ENCODE peak calls at places on chromosomes 11 and 22, in seven cellular contexts. F is HTR-8/SVneo, Y is nephron progenitor cell, O is ACHN, A is myocyte, B is epithelial cell of esophagus, W is SW 1271. L is an unnamed sample.

GRCh38 chr11:11567862-11568650 is 53.7 kb downstream of the GALNT18 start:
- DNase-seq in O (no peak), Y (no peak), F (no peak), B (peak), W (no peak), A (no peak), L (no peak)

GRCh38 chr11:10452211-10452767 is 2.8 kb upstream of the AMPD3 start:
- DNase-seq in Y (no peak), F (no peak), A (no peak), B (peak), W (no peak), O (no peak), L (no peak)

GRCh38 chr11:87030458-87031054 is 7.2 kb upstream of the TMEM135 start:
- DNase-seq in A (no peak), Y (no peak), W (no peak), B (no peak), F (no peak), O (no peak), L (no peak)

GRCh38 chr22:17403906-17404305 is 34.6 kb downstream of the CECR2 start:
- DNase-seq in A (peak), B (no peak), O (no peak), W (no peak), F (no peak), Y (no peak), L (no peak)

GRCh38 chr11:64930346-64930745 is 5.3 kb downstream of the GPHA2 start:
- DNase-seq in F (no peak), B (no peak), Y (no peak), W (no peak), A (no peak), O (no peak), L (no peak)

GRCh38 chr11:107102692-107103463 is 84.6 kb upstream of the GUCY1A2 start:
- DNase-seq in Y (no peak), B (no peak), A (no peak), F (no peak), O (no peak), W (no peak), L (no peak)

GRCh38 chr11:102309621-102310541 is 7.4 kb upstream of the BIRC3 start:
- DNase-seq in A (no peak), W (no peak), Y (no peak), F (no peak), B (peak), O (no peak), L (no peak)

GRCh38 chr11:114610984-114611944 is 15.7 kb upstream of the NXPE4 start:
- DNase-seq in O (no peak), Y (no peak), B (peak), A (no peak), W (no peak), F (no peak), L (no peak)

GRCh38 chr11:16831281-16832192 is 93.1 kb downstream of the C11orf58 start:
- DNase-seq in B (no peak), F (no peak), Y (no peak), W (no peak), O (no peak), A (no peak), L (no peak)

GRCh38 chr11:132123854-132124835 is 753.7 kb downstream of the NTM start:
- DNase-seq in W (no peak), A (no peak), Y (no peak), O (no peak), B (no peak), F (no peak), L (no peak)

GRCh38 chr11:67390947-67391303 is 861 bp upstream of the RAD9A start:
- DNase-seq in Y (no peak), F (no peak), W (no peak), B (no peak), A (no peak), O (no peak), L (no peak)

GRCh38 chr11:5369793-5370192 is 13.8 kb upstream of the OR51M1 start:
- DNase-seq in W (peak), O (peak), Y (peak), B (peak), A (no peak), F (peak), L (no peak)

GRCh38 chr11:46210133-46210636 is 67.3 kb upstream of the CREB3L1 start:
- DNase-seq in O (no peak), A (peak), B (peak), Y (no peak), W (no peak), F (peak), L (no peak)

L was measured in right atrium auricular region.